ENCODE peak calls at places on chromosomes 3 and 15, in nine cellular contexts. One of them, this sample, is unnamed.
A peak's percentile ranks its signal among the peaks of the same experiment; 100 is the strongest.

GRCh38 chr3:16182183-16182582 is 7.7 kb downstream of the GALNT15 start:
- DNase-seq in A549: no peak
- DNase-seq in ovary: no peak
- DNase-seq in GM23248: peak; percentile 69
- DNase-seq in SJSA1: no peak
- DNase-seq in left ventricle myocardium inferior: no peak
- DNase-seq in CD8-positive, alpha-beta memory T cell: no peak
- DNase-seq in CD8-positive, alpha-beta T cell: no peak
- DNase-seq in thyroid gland: no peak
- DNase-seq in this sample: no peak

GRCh38 chr3:127549826-127550487 is 40.6 kb downstream of the TPRA1 start:
- DNase-seq in CD8-positive, alpha-beta memory T cell: no peak
- DNase-seq in SJSA1: no peak
- DNase-seq in left ventricle myocardium inferior: no peak
- DNase-seq in A549: peak; percentile 12
- DNase-seq in ovary: no peak
- DNase-seq in thyroid gland: no peak
- DNase-seq in CD8-positive, alpha-beta T cell: no peak
- DNase-seq in GM23248: no peak
- DNase-seq in this sample: no peak

GRCh38 chr3:101235048-101235447 is 85.3 kb downstream of the IMPG2 start:
- DNase-seq in ovary: no peak
- DNase-seq in CD8-positive, alpha-beta memory T cell: no peak
- DNase-seq in A549: no peak
- DNase-seq in CD8-positive, alpha-beta T cell: no peak
- DNase-seq in SJSA1: no peak
- DNase-seq in thyroid gland: no peak
- DNase-seq in left ventricle myocardium inferior: no peak
- DNase-seq in GM23248: no peak
- DNase-seq in this sample: no peak

GRCh38 chr15:33138000-33138399 is 56.5 kb downstream of the FMN1 start:
- DNase-seq in SJSA1: no peak
- DNase-seq in thyroid gland: no peak
- DNase-seq in ovary: no peak
- DNase-seq in CD8-positive, alpha-beta T cell: no peak
- DNase-seq in GM23248: no peak
- DNase-seq in A549: no peak
- DNase-seq in left ventricle myocardium inferior: no peak
- DNase-seq in CD8-positive, alpha-beta memory T cell: no peak
- DNase-seq in this sample: no peak

GRCh38 chr15:27854601-27855000 is 244.5 kb downstream of the OCA2 start:
- DNase-seq in ovary: no peak
- DNase-seq in SJSA1: no peak
- DNase-seq in CD8-positive, alpha-beta T cell: no peak
- DNase-seq in CD8-positive, alpha-beta memory T cell: no peak
- DNase-seq in thyroid gland: no peak
- DNase-seq in GM23248: no peak
- DNase-seq in left ventricle myocardium inferior: no peak
- DNase-seq in A549: no peak
- DNase-seq in this sample: no peak

GRCh38 chr3:173403376-173403775 is 5.8 kb downstream of the NLGN1 start:
- DNase-seq in SJSA1: no peak
- DNase-seq in CD8-positive, alpha-beta T cell: no peak
- DNase-seq in thyroid gland: no peak
- DNase-seq in left ventricle myocardium inferior: no peak
- DNase-seq in CD8-positive, alpha-beta memory T cell: no peak
- DNase-seq in ovary: no peak
- DNase-seq in GM23248: peak; percentile 50
- DNase-seq in A549: no peak
- DNase-seq in this sample: no peak

GRCh38 chr15:68635142-68635541 is 56.3 kb downstream of the CORO2B start:
- DNase-seq in left ventricle myocardium inferior: peak; percentile 50
- DNase-seq in GM23248: peak; percentile 52
- DNase-seq in CD8-positive, alpha-beta T cell: no peak
- DNase-seq in A549: no peak
- DNase-seq in SJSA1: no peak
- DNase-seq in thyroid gland: peak; percentile 92
- DNase-seq in CD8-positive, alpha-beta memory T cell: no peak
- DNase-seq in ovary: peak; percentile 66
- DNase-seq in this sample: peak; percentile 31

GRCh38 chr3:4656059-4656458 is 162.9 kb downstream of the ITPR1 start:
- DNase-seq in left ventricle myocardium inferior: peak; percentile 45
- DNase-seq in thyroid gland: peak; percentile 17
- DNase-seq in CD8-positive, alpha-beta T cell: no peak
- DNase-seq in GM23248: peak; percentile 89
- DNase-seq in SJSA1: peak; percentile 47
- DNase-seq in CD8-positive, alpha-beta memory T cell: no peak
- DNase-seq in ovary: peak; percentile 51
- DNase-seq in A549: peak; percentile 77
- DNase-seq in this sample: peak; percentile 70

GRCh38 chr3:160205606-160206005 is 19.6 kb upstream of the C3orf80 start:
- DNase-seq in left ventricle myocardium inferior: no peak
- DNase-seq in A549: no peak
- DNase-seq in thyroid gland: no peak
- DNase-seq in ovary: no peak
- DNase-seq in GM23248: no peak
- DNase-seq in CD8-positive, alpha-beta memory T cell: no peak
- DNase-seq in CD8-positive, alpha-beta T cell: no peak
- DNase-seq in SJSA1: no peak
- DNase-seq in this sample: no peak

GRCh38 chr3:186172353-186172752 is 63.5 kb upstream of the ETV5 start:
- DNase-seq in ovary: no peak
- DNase-seq in thyroid gland: no peak
- DNase-seq in left ventricle myocardium inferior: no peak
- DNase-seq in CD8-positive, alpha-beta memory T cell: no peak
- DNase-seq in A549: no peak
- DNase-seq in CD8-positive, alpha-beta T cell: no peak
- DNase-seq in GM23248: no peak
- DNase-seq in SJSA1: no peak
- DNase-seq in this sample: no peak

GRCh38 chr3:141112686-141113255 is 61.6 kb downstream of the SPSB4 start:
- DNase-seq in GM23248: no peak
- DNase-seq in thyroid gland: no peak
- DNase-seq in CD8-positive, alpha-beta memory T cell: no peak
- DNase-seq in left ventricle myocardium inferior: no peak
- DNase-seq in A549: no peak
- DNase-seq in SJSA1: no peak
- DNase-seq in ovary: no peak
- DNase-seq in CD8-positive, alpha-beta T cell: no peak
- DNase-seq in this sample: no peak

GRCh38 chr15:93460717-93461116 is 371.7 kb upstream of the RGMA start:
- DNase-seq in left ventricle myocardium inferior: no peak
- DNase-seq in ovary: no peak
- DNase-seq in A549: no peak
- DNase-seq in GM23248: no peak
- DNase-seq in CD8-positive, alpha-beta T cell: no peak
- DNase-seq in SJSA1: no peak
- DNase-seq in thyroid gland: no peak
- DNase-seq in CD8-positive, alpha-beta memory T cell: no peak
- DNase-seq in this sample: no peak

GRCh38 chr15:41895491-41895890 is 1.6 kb upstream of the SPTBN5 start:
- DNase-seq in GM23248: no peak
- DNase-seq in A549: no peak
- DNase-seq in left ventricle myocardium inferior: no peak
- DNase-seq in ovary: no peak
- DNase-seq in thyroid gland: no peak
- DNase-seq in SJSA1: no peak
- DNase-seq in CD8-positive, alpha-beta T cell: no peak
- DNase-seq in CD8-positive, alpha-beta memory T cell: no peak
- DNase-seq in this sample: no peak

GRCh38 chr15:64693134-64693533 is 82.3 kb downstream of the RBPMS2 start:
- DNase-seq in SJSA1: no peak
- DNase-seq in A549: peak; percentile 57
- DNase-seq in CD8-positive, alpha-beta memory T cell: no peak
- DNase-seq in CD8-positive, alpha-beta T cell: no peak
- DNase-seq in ovary: no peak
- DNase-seq in GM23248: peak; percentile 94
- DNase-seq in left ventricle myocardium inferior: no peak
- DNase-seq in thyroid gland: peak; percentile 17
- DNase-seq in this sample: peak; percentile 70
- H3K27ac ChIP-seq in SJSA1: no peak overlapping the region
- H3K27ac ChIP-seq in A549: no peak overlapping the region
- H3K27ac ChIP-seq in CD8-positive, alpha-beta memory T cell: no peak overlapping the region
- H3K27ac ChIP-seq in CD8-positive, alpha-beta T cell: no peak overlapping the region
- H3K27ac ChIP-seq in ovary: no peak overlapping the region
- H3K27ac ChIP-seq in GM23248: peak overlapping the region; percentile 69
- H3K27ac ChIP-seq in left ventricle myocardium inferior: peak overlapping the region; percentile 87
- H3K27ac ChIP-seq in thyroid gland: peak overlapping the region; percentile 7
- H3K27ac ChIP-seq in this sample: peak overlapping the region; percentile 74

GRCh38 chr3:78871048-78871447 is 896.8 kb downstream of the ROBO1 start:
- DNase-seq in A549: no peak
- DNase-seq in CD8-positive, alpha-beta memory T cell: no peak
- DNase-seq in left ventricle myocardium inferior: no peak
- DNase-seq in thyroid gland: no peak
- DNase-seq in SJSA1: no peak
- DNase-seq in CD8-positive, alpha-beta T cell: no peak
- DNase-seq in ovary: no peak
- DNase-seq in GM23248: no peak
- DNase-seq in this sample: no peak

GRCh38 chr3:78870484-78870883 is 897.3 kb downstream of the ROBO1 start:
- DNase-seq in A549: no peak
- DNase-seq in left ventricle myocardium inferior: no peak
- DNase-seq in SJSA1: no peak
- DNase-seq in GM23248: no peak
- DNase-seq in CD8-positive, alpha-beta memory T cell: no peak
- DNase-seq in CD8-positive, alpha-beta T cell: no peak
- DNase-seq in thyroid gland: no peak
- DNase-seq in ovary: no peak
- DNase-seq in this sample: no peak

GRCh38 chr3:78875431-78875830 is 892.4 kb downstream of the ROBO1 start:
- DNase-seq in ovary: no peak
- DNase-seq in A549: no peak
- DNase-seq in CD8-positive, alpha-beta memory T cell: no peak
- DNase-seq in GM23248: no peak
- DNase-seq in CD8-positive, alpha-beta T cell: no peak
- DNase-seq in thyroid gland: no peak
- DNase-seq in SJSA1: no peak
- DNase-seq in left ventricle myocardium inferior: no peak
- DNase-seq in this sample: no peak

GRCh38 chr3:78873641-78874040 is 894.2 kb downstream of the ROBO1 start:
- DNase-seq in A549: no peak
- DNase-seq in CD8-positive, alpha-beta memory T cell: no peak
- DNase-seq in SJSA1: no peak
- DNase-seq in thyroid gland: no peak
- DNase-seq in ovary: no peak
- DNase-seq in GM23248: no peak
- DNase-seq in left ventricle myocardium inferior: no peak
- DNase-seq in CD8-positive, alpha-beta T cell: no peak
- DNase-seq in this sample: no peak

DNA sequence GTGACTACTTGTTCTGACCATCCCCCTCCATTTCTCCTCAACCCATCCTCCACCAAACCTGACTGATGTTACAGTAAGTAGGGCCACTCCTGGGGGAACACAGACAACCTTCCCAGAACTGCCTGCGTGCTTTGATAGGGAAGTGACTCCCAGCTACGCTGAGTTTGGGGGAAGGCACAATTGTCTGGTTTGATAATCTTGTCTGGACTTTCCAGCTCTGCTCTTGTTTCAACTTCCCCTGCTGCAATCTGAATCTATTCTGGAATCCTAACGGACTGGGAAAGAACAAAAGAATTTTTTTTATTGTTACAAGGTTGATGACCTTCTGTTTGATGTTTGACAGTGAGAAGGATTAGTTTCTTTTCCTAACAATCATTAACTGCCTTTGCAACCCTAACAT is 895.6 kb downstream of the ROBO1 start:
- DNase-seq in CD8-positive, alpha-beta memory T cell: no peak
- DNase-seq in left ventricle myocardium inferior: no peak
- DNase-seq in SJSA1: no peak
- DNase-seq in A549: peak; percentile 72
- DNase-seq in thyroid gland: no peak
- DNase-seq in ovary: no peak
- DNase-seq in CD8-positive, alpha-beta T cell: no peak
- DNase-seq in GM23248: no peak
- DNase-seq in this sample: no peak
- H3K4me1 ChIP-seq in CD8-positive, alpha-beta memory T cell: no peaks in the 10 kb centered on the region
- H3K4me1 ChIP-seq in left ventricle myocardium inferior: peaks cover 20% of the 10 kb centered on the region
- H3K4me1 ChIP-seq in SJSA1: peaks cover 33% of the 10 kb centered on the region
- H3K4me1 ChIP-seq in A549: peaks cover 47% of the 10 kb centered on the region
- H3K4me1 ChIP-seq in thyroid gland: no peaks in the 10 kb centered on the region
- H3K4me1 ChIP-seq in ovary: no peaks in the 10 kb centered on the region
- H3K4me1 ChIP-seq in CD8-positive, alpha-beta T cell: no peaks in the 10 kb centered on the region
- H3K4me1 ChIP-seq in GM23248: peaks cover 30% of the 10 kb centered on the region
- H3K4me1 ChIP-seq in this sample: no peaks in the 10 kb centered on the region

DNA sequence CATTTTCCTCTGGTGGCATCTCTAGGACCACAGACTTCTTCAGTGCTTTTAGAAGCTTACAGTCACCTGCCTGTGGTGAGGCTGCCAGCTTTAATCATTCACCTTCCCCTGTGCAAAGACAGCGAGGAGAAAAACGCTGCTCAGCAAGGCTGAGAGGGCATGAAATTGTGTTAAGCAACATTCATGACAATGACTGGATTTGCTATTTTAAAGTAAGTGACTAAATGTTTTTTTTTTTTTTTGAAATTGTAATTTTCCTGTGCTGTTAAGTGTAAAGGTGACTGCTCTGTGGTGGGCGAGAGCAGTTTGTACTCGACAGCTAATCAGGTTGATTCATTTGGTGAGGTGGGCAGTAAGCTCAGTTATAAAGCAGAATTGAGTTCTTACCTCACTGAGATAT is 240.4 kb downstream of the NSUN3 start:
- DNase-seq in thyroid gland: peak; percentile 60
- DNase-seq in A549: no peak
- DNase-seq in left ventricle myocardium inferior: no peak
- DNase-seq in GM23248: no peak
- DNase-seq in ovary: no peak
- DNase-seq in SJSA1: no peak
- DNase-seq in CD8-positive, alpha-beta T cell: no peak
- DNase-seq in CD8-positive, alpha-beta memory T cell: no peak
- DNase-seq in this sample: no peak
- H3K27ac ChIP-seq in thyroid gland: no peak overlapping the region
- H3K27ac ChIP-seq in A549: no peak overlapping the region
- H3K27ac ChIP-seq in left ventricle myocardium inferior: no peak overlapping the region
- H3K27ac ChIP-seq in GM23248: no peak overlapping the region
- H3K27ac ChIP-seq in ovary: no peak overlapping the region
- H3K27ac ChIP-seq in SJSA1: no peak overlapping the region
- H3K27ac ChIP-seq in CD8-positive, alpha-beta T cell: no peak overlapping the region
- H3K27ac ChIP-seq in CD8-positive, alpha-beta memory T cell: no peak overlapping the region
- H3K27ac ChIP-seq in this sample: no peak overlapping the region

DNA sequence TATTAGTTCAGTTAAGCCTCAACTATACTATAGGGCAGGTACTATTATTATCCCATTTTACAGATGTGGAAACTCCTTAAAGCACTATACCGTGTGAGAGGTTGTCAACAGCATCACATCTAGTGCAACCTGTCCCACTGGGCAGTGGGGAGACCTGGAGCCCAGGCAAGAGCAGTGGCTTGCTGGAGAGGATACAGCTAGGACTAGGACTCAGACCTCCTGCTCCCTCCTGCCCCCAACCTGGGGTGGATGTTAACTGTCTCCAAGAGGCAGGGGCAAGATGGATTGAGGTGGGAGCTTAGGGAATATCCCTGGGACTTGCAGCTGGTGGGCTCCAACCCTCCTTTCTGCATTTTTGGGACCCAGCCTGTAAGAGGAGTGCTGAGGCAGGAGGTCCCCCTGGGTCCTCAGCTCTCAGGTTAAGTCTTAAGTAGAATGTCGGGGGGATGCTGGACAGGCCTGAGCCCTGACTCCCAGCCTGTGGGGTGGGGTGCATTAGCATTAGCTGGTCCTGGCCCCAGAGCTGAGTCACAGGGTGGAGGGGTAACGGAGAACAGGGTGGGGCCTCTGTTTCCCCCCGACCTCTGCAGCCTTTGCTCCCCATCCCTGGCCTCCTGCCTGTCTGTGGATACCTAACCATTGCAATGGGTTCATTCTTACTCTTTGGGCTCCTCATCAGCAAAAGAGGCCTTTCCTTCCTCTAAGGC is 6.6 kb downstream of the SNX33 start:
- DNase-seq in CD8-positive, alpha-beta T cell: no peak
- DNase-seq in A549: no peak
- DNase-seq in ovary: no peak
- DNase-seq in GM23248: no peak
- DNase-seq in thyroid gland: no peak
- DNase-seq in left ventricle myocardium inferior: no peak
- DNase-seq in SJSA1: no peak
- DNase-seq in CD8-positive, alpha-beta memory T cell: no peak
- DNase-seq in this sample: no peak
- H3K4me1 ChIP-seq in CD8-positive, alpha-beta T cell: peaks cover 11% of the 10 kb centered on the region
- H3K4me1 ChIP-seq in A549: peaks cover 26% of the 10 kb centered on the region
- H3K4me1 ChIP-seq in ovary: peaks cover 43% of the 10 kb centered on the region
- H3K4me1 ChIP-seq in GM23248: peaks cover 46% of the 10 kb centered on the region
- H3K4me1 ChIP-seq in thyroid gland: peaks cover 40% of the 10 kb centered on the region
- H3K4me1 ChIP-seq in left ventricle myocardium inferior: peaks cover 81% of the 10 kb centered on the region
- H3K4me1 ChIP-seq in SJSA1: peaks cover 24% of the 10 kb centered on the region
- H3K4me1 ChIP-seq in CD8-positive, alpha-beta memory T cell: peaks cover 10% of the 10 kb centered on the region
- H3K4me1 ChIP-seq in this sample: peaks cover 79% of the 10 kb centered on the region